ENCODE peak calls at places on chromosomes 7 and 10, in four cellular contexts. C is cardiac muscle cell, R is H9, T is Caco-2. X is an unnamed sample. For H3K9me3, the result is how much of the 10 kb centered on the place peaks cover.

GRCh38 chr7:30914611-30915601 is 3.3 kb downstream of the AQP1 start:
- DNase-seq in C (peak), R (no peak), T (no peak), X (no peak)

GRCh38 chr10:18246967-18247366 is 106.7 kb downstream of the CACNB2 start:
- DNase-seq in C (no peak), R (no peak), T (no peak), X (no peak)

GRCh38 chr7:17651926-17652385 is 288.3 kb downstream of the SNX13 start:
- DNase-seq in C (no peak), R (no peak), T (no peak), X (no peak)

GRCh38 chr7:2668401-2668800 is 19.6 kb upstream of the AMZ1 start:
- DNase-seq in C (no peak), R (no peak), T (no peak), X (no peak)

GRCh38 chr10:112898540-112899395 is 51.3 kb upstream of the TCF7L2 start:
- DNase-seq in C (peak), R (peak), T (peak), X (peak)

GRCh38 chr10:490891-491571 is 198.4 kb downstream of the DIP2C start:
- DNase-seq in C (peak), R (no peak), T (no peak), X (no peak)

GRCh38 chr7:102284891-102285540 is 1.7 kb upstream of the SH2B2 start:
- DNase-seq in C (no peak), R (no peak), T (no peak), X (peak)

GRCh38 chr7:149202831-149203231 is 7.5 kb downstream of the ZNF282 start:
- DNase-seq in C (no peak), R (no peak), T (no peak), X (no peak)

GRCh38 chr7:82816272-82816671 is 346.4 kb downstream of the PCLO start:
- DNase-seq in C (no peak), R (no peak), T (no peak), X (no peak)

GRCh38 chr7:107660381-107661080 is at the start of gene SLC26A4:
- DNase-seq in C (no peak), R (no peak), T (no peak), X (no peak)

GRCh38 chr10:2844925-2845324 is 222.4 kb upstream of the PFKP start:
- DNase-seq in C (no peak), R (no peak), T (no peak), X (peak)

GRCh38 chr7:43552122-43552521 is 30.8 kb upstream of the STK17A start:
- DNase-seq in C (no peak), R (no peak), T (no peak), X (no peak)

GRCh38 chr10:33335550-33335799 is 1.0 kb upstream of the NRP1 start:
- DNase-seq in C (no peak), R (peak), T (no peak), X (no peak)

GRCh38 chr7:23490357-23491131 is 20.3 kb upstream of the IGF2BP3 start:
- DNase-seq in C (no peak), R (no peak), T (no peak), X (peak)

GRCh38 chr10:43702213-43702935 is 53.7 kb upstream of the ZNF32 start:
- DNase-seq in C (no peak), R (no peak), T (no peak), X (no peak)

GRCh38 chr10:118873080-118873737 is 118.4 kb upstream of the CACUL1 start:
- DNase-seq in C (peak), R (no peak), T (no peak), X (no peak)

GRCh38 chr10:118255355-118255754 is 86.8 kb downstream of the FAM204A start:
- DNase-seq in C (no peak), R (no peak), T (no peak), X (peak)

GRCh38 chr7:150665882-150666281 is 19.6 kb upstream of the GIMAP2 start:
- DNase-seq in C (no peak), R (no peak), T (no peak), X (no peak)

GRCh38 chr10:67257427-67258144 is 331.8 kb downstream of the LRRTM3 start:
- DNase-seq in C (no peak), R (no peak), T (no peak), X (no peak)

GRCh38 chr7:353746-354325 is 63.9 kb downstream of the FOXL3 start:
- DNase-seq in C (no peak), R (no peak), T (no peak), X (no peak)

GRCh38 chr7:55162476-55162875 is 143.7 kb downstream of the EGFR start:
- DNase-seq in C (no peak), R (no peak), T (no peak), X (no peak)

GRCh38 chr10:125691160-125691981 is 8.4 kb upstream of the TEX36 start:
- DNase-seq in C (no peak), R (no peak), T (no peak), X (no peak)

GRCh38 chr7:8065356-8065813 is 96.8 kb downstream of the GLCCI1 start:
- DNase-seq in C (no peak), R (no peak), T (no peak), X (no peak)

GRCh38 chr7:6917258-6917657 is 91.2 kb upstream of the CCZ1B start:
- DNase-seq in C (peak), R (no peak), T (no peak), X (no peak)

GRCh38 chr10:71076473-71077142 is 135.8 kb upstream of the UNC5B start:
- DNase-seq in C (no peak), R (peak), T (no peak), X (peak)

GRCh38 chr10:96666738-96667137 is 53.6 kb downstream of the PIK3AP1 start:
- DNase-seq in C (no peak), R (no peak), T (no peak), X (no peak)

GRCh38 chr10:129531969-129532660 is 65.1 kb downstream of the MGMT start:
- DNase-seq in C (no peak), R (no peak), T (no peak), X (no peak)

GRCh38 chr7:18610331-18610948 is 114.9 kb downstream of the HDAC9 start:
- DNase-seq in C (peak), R (peak), T (peak), X (peak)

GRCh38 chr10:12530017-12530416 is 180.7 kb downstream of the CAMK1D start:
- DNase-seq in C (no peak), R (no peak), T (no peak), X (no peak)

GRCh38 chr7:106332186-106332585 is 47.4 kb upstream of the NAMPT start:
- DNase-seq in C (no peak), R (no peak), T (no peak), X (no peak)

GRCh38 chr7:17599733-17600685 is 301.6 kb downstream of the AHR start:
- DNase-seq in C (no peak), R (no peak), T (no peak), X (no peak)

GRCh38 chr10:47344996-47345870 is 2.9 kb upstream of the RBP3 start:
- DNase-seq in C (no peak), R (no peak), T (no peak), X (no peak)

GRCh38 chr7:4682621-4683042 is 537 bp downstream of the FOXK1 start:
- DNase-seq in C (peak), R (peak), T (peak), X (peak)

GRCh38 chr10:43396061-43396927 is 12.7 kb downstream of the HNRNPF start:
- DNase-seq in C (peak), R (peak), T (peak), X (peak)

GRCh38 chr10:30324448-30325110 is 24.5 kb downstream of the MTPAP start:
- DNase-seq in C (no peak), R (no peak), T (no peak), X (no peak)

GRCh38 chr7:17985473-17986239 is 42.0 kb downstream of the PRPS1L1 start:
- DNase-seq in C (no peak), R (no peak), T (no peak), X (no peak)

GRCh38 chr7:98997836-98998235 is 119.5 kb downstream of the TRRAP start:
- DNase-seq in C (no peak), R (no peak), T (no peak), X (no peak)

GRCh38 chr10:80158598-80159127 is 26.1 kb downstream of the PLAC9 start:
- DNase-seq in C (no peak), R (no peak), T (no peak), X (no peak)

GRCh38 chr7:76512941-76513816 is 2.8 kb downstream of the UPK3B start:
- DNase-seq in C (peak), R (peak), T (peak), X (peak)

GRCh38 chr7:3912291-3912690 is 611.2 kb downstream of the SDK1 start:
- DNase-seq in C (no peak), R (no peak), T (no peak), X (no peak)

GRCh38 chr7:45066409-45066808 is 22.4 kb downstream of the NACAD start:
- DNase-seq in C (no peak), R (no peak), T (no peak), X (no peak)
- H3K9me3 ChIP-seq in C (under half), R (under half), T (under half), X (under half)

DNA sequence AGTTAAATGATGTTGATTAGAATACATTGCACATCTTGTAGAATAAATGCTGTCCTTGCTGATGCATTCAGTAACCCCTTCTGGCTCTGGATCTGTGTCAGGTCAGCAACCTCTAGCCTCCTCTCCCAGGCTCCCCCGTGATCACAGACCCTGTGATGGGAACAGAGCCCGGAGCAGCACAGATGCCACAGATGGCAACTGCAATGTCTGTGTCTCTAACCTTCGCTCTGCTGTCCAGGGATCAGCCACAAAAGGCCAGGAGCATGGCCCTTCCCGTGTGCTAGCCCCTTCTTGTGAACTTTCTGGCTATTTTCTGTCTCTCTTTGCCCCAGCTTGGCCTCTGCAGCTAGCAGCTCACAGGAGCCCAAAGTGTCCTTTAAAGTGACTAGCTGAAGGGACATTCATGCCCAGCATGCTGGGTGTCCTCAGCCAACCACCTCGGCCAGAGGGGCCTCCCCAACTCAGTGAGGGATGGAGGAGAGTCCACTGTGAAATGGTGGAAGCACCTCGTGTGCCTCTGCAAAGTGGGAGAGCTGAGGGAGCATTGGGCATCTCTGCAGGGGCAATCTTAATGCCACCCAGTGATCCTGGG is 167.0 kb upstream of the TCERG1L start:
- DNase-seq in C (no peak), R (no peak), T (no peak), X (no peak)
- H3K9me3 ChIP-seq in C (under half), R (under half), T (under half), X (under half)

GRCh38 chr7:71787513-71787912 is 624.6 kb downstream of the CALN1 start:
- DNase-seq in C (no peak), R (no peak), T (peak), X (no peak)

GRCh38 chr7:71784781-71785180 is 627.4 kb downstream of the CALN1 start:
- DNase-seq in C (no peak), R (no peak), T (no peak), X (no peak)

GRCh38 chr7:71785216-71785615 is 626.9 kb downstream of the CALN1 start:
- DNase-seq in C (no peak), R (no peak), T (no peak), X (no peak)

GRCh38 chr7:71783779-71784178 is 628.4 kb downstream of the CALN1 start:
- DNase-seq in C (no peak), R (no peak), T (no peak), X (no peak)

GRCh38 chr7:71784180-71784579 is 628.0 kb downstream of the CALN1 start:
- DNase-seq in C (no peak), R (no peak), T (no peak), X (no peak)
- H3K9me3 ChIP-seq in C (under half), R (under half), T (under half), X (under half)

GRCh38 chr10:37687581-37687980 is 169.8 kb downstream of the ZNF248 start:
- DNase-seq in C (no peak), R (no peak), T (no peak), X (no peak)
- H3K9me3 ChIP-seq in C (under half), R (under half), T (under half), X (under half)

GRCh38 chr10:58253184-58253583 is 14.5 kb downstream of the IPMK start:
- DNase-seq in C (no peak), R (no peak), T (no peak), X (no peak)
- H3K9me3 ChIP-seq in C (under half), R (under half), T (under half), X (under half)

GRCh38 chr7:128172963-128173362 is 68.1 kb upstream of the LEP start:
- DNase-seq in C (no peak), R (peak), T (no peak), X (no peak)

GRCh38 chr7:128171342-128171918 is 69.6 kb upstream of the LEP start:
- DNase-seq in C (no peak), R (no peak), T (no peak), X (no peak)

GRCh38 chr7:128176696-128177095 is 64.4 kb upstream of the LEP start:
- DNase-seq in C (no peak), R (peak), T (peak), X (no peak)

GRCh38 chr7:128172151-128172550 is 68.9 kb upstream of the LEP start:
- DNase-seq in C (no peak), R (peak), T (no peak), X (no peak)

DNA sequence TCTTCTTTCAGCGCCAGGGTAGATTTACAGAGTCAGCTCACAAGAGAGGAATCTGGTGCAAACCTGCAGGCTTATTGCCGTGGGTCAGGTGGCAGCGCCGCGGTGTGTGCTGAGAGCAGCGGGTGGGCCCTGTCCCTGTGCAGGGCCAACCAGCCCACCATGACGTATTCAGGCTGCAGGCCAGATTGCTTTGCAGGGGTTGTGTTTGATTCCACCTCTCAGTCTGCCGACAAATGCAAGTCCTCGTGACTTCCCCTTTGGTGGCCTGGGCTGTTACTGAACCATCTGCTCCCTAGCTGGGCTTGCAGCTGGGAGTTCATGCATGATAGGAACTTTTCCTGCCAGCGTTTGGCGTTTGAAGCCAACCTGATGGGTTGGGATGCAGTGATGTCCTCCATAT is 66.7 kb upstream of the LEP start:
- DNase-seq in C (no peak), R (peak), T (no peak), X (peak)
- H3K9me3 ChIP-seq in C (under half), R (under half), T (under half), X (under half)

X was measured in WERI-Rb-1.